ENCODE peak calls at places on chromosome 1, in seven cellular contexts. E is GM13977; L is A172; O is heart right ventricle; J is T-helper 2 cell; Z is stimulated activated effector memory CD8-positive, alpha-beta T cell treated with anti-CD3 and anti-CD28 coated beads, Interleukin-12 subunit alpha, Interleukin-12 subunit beta, amount 100 ng/mL, for 72 hours; M is stimulated activated CD4-positive, alpha-beta T cell treated with anti-CD3 and anti-CD28 coated beads, Interleukin-2, amount 100 ng/mL, for 24 hours. S is an unnamed sample.
A peak's percentile ranks its signal among the peaks of the same experiment; 100 is the strongest.

GRCh38 chr1:99869304-99869703 is 19.1 kb downstream of the AGL start:
- DNase-seq in M (no peak), O (no peak), E (no peak), Z (no peak), L (no peak), J (no peak), S (no peak)

GRCh38 chr1:76867342-76868130 is at the start of gene ST6GALNAC5:
- DNase-seq in J (no peak), M (peak; percentile 4), Z (no peak), O (no peak), E (peak; percentile 37), L (no peak), S (no peak)

GRCh38 chr1:208202333-208202987 is 41.7 kb downstream of the PLXNA2 start:
- DNase-seq in O (no peak), M (no peak), J (no peak), E (no peak), Z (no peak), L (no peak), S (no peak)

GRCh38 chr1:65059930-65060538 is 88.0 kb upstream of the AK4 start:
- DNase-seq in E (peak; percentile 54), L (peak; percentile 37), M (no peak), Z (no peak), O (no peak), J (no peak), S (no peak)

GRCh38 chr1:50027794-50028193 is 4.0 kb upstream of the AGBL4 start:
- DNase-seq in L (no peak), Z (no peak), M (no peak), E (no peak), J (no peak), O (no peak), S (no peak)

GRCh38 chr1:185368913-185369491 is 52.0 kb upstream of the IVNS1ABP start:
- DNase-seq in M (no peak), Z (no peak), O (no peak), L (no peak), E (no peak), J (no peak), S (no peak)

GRCh38 chr1:222181191-222181590 is 366.7 kb downstream of the HHIPL2 start:
- DNase-seq in Z (no peak), E (no peak), O (no peak), M (no peak), L (no peak), J (no peak), S (no peak)

GRCh38 chr1:52348704-52349301 is 17.2 kb downstream of the CC2D1B start:
- DNase-seq in Z (no peak), E (no peak), O (no peak), L (no peak), J (no peak), M (no peak), S (no peak)

GRCh38 chr1:145711213-145711651 is 4.1 kb upstream of the PDZK1 start:
- DNase-seq in J (no peak), L (peak; percentile 48), O (no peak), Z (no peak), M (no peak), E (no peak), S (no peak)

GRCh38 chr1:26999440-26999987 is 6.0 kb downstream of the TRNP1 start:
- DNase-seq in L (peak; percentile 96), J (no peak), E (no peak), O (peak; percentile 78), M (no peak), Z (no peak), S (no peak)

GRCh38 chr1:147515046-147515869 is 26.0 kb upstream of the BCL9 start:
- DNase-seq in Z (no peak), J (no peak), M (no peak), O (no peak), E (no peak), L (no peak), S (no peak)

S was measured in NK-92 treated with Interleukin-12 subunit alpha and Interleukin-12 subunit beta, amount 100 ng/mL, for 24 hours.